ENCODE peak calls at places on chromosomes 6 and 20, in six cellular contexts. J is right cardiac atrium; N is HEK293T; Q is endothelial cell; O is D341Med; V is CD4-positive, alpha-beta memory T cell. U is an unnamed sample.
A peak's percentile ranks its signal among the peaks of the same experiment; 100 is the strongest.

GRCh38 chr20:44601801-44602204 is 19.4 kb downstream of the PKIG start:
- DNase-seq in Q (no peak), N (no peak), V (no peak), O (no peak), J (peak; percentile 89), U (no peak)

GRCh38 chr20:11849976-11850670 is 67.6 kb upstream of the BTBD3 start:
- DNase-seq in N (no peak), J (no peak), O (peak; percentile 35), Q (no peak), V (no peak), U (no peak)

GRCh38 chr6:73700060-73700459 is 4.1 kb downstream of the CD109 start:
- DNase-seq in O (no peak), Q (no peak), V (no peak), N (no peak), J (no peak), U (no peak)

GRCh38 chr6:43838276-43839036 is 68.4 kb downstream of the VEGFA start:
- DNase-seq in N (peak; percentile 67), V (no peak), Q (peak; percentile 23), O (peak; percentile 60), J (peak; percentile 84), U (no peak)

GRCh38 chr20:31915491-31916280 is 36.2 kb downstream of the PDRG1 start:
- DNase-seq in J (no peak), V (no peak), O (no peak), Q (no peak), N (no peak), U (no peak)

GRCh38 chr6:117840541-117840983 is 66.5 kb upstream of the SLC35F1 start:
- DNase-seq in O (no peak), N (peak; percentile 45), Q (peak; percentile 51), V (no peak), J (no peak), U (no peak)

GRCh38 chr20:43985121-43985520 is 70.5 kb downstream of the TOX2 start:
- DNase-seq in V (no peak), Q (no peak), N (no peak), J (no peak), O (no peak), U (no peak)

GRCh38 chr6:116531675-116532570 is 13.6 kb downstream of the TRAPPC3L start:
- DNase-seq in O (peak; percentile 54), V (peak; percentile 67), Q (peak; percentile 73), N (peak; percentile 64), J (peak; percentile 44), U (peak; percentile 69)

GRCh38 chr6:28657756-28658465 is 132.2 kb downstream of the GPX5 start:
- DNase-seq in V (peak; percentile 21), Q (peak; percentile 57), J (peak; percentile 58), O (peak; percentile 72), N (peak; percentile 65), U (peak; percentile 60)

GRCh38 chr20:42435230-42435629 is 754.5 kb downstream of the PTPRT start:
- DNase-seq in V (no peak), Q (no peak), J (no peak), O (no peak), N (no peak), U (no peak)

GRCh38 chr6:137763861-137764260 is 103.2 kb upstream of the TNFAIP3 start:
- DNase-seq in Q (no peak), J (no peak), V (no peak), O (no peak), N (no peak), U (no peak)

GRCh38 chr6:136566007-136566487 is 15.8 kb upstream of the MAP7 start:
- DNase-seq in N (no peak), Q (no peak), V (no peak), O (no peak), J (peak; percentile 56), U (no peak)

GRCh38 chr6:139457482-139457881 is 83.0 kb upstream of the CITED2 start:
- DNase-seq in N (no peak), Q (no peak), O (no peak), V (no peak), J (no peak), U (no peak)

GRCh38 chr6:130167655-130168054 is 55.1 kb downstream of the SAMD3 start:
- DNase-seq in Q (no peak), J (no peak), V (no peak), N (no peak), O (no peak), U (no peak)

GRCh38 chr6:45587229-45588060 is 209.7 kb upstream of the SUPT3H start:
- DNase-seq in V (no peak), Q (no peak), J (no peak), O (no peak), N (no peak), U (no peak)

GRCh38 chr20:63495771-63496403 is 3.0 kb downstream of the EEF1A2 start:
- DNase-seq in Q (peak; percentile 82), J (peak; percentile 90), V (peak; percentile 68), N (peak; percentile 77), O (peak; percentile 88), U (peak; percentile 84)

GRCh38 chr6:137291441-137291840 is 72.3 kb upstream of the IFNGR1 start:
- DNase-seq in J (no peak), V (no peak), Q (no peak), O (no peak), N (no peak), U (no peak)

GRCh38 chr6:7747901-7748504 is 22.1 kb downstream of the BMP6 start:
- DNase-seq in Q (no peak), N (no peak), O (no peak), V (no peak), J (no peak), U (no peak)

GRCh38 chr6:46419576-46420002 is 71.7 kb downstream of the RCAN2 start:
- DNase-seq in V (no peak), N (peak; percentile 51), Q (peak; percentile 53), J (no peak), O (peak; percentile 49), U (peak; percentile 41)